ENCODE peak calls at places on chromosomes 11 and 22, in five cellular contexts. A, V, X, P and J are unnamed samples.

GRCh38 chr11:134468081-134468668 is 56.1 kb upstream of the B3GAT1 start:
- DNase-seq in A (no peak), V (no peak), X (no peak), P (no peak), J (no peak)

GRCh38 chr11:103202048-103202651 is 92.9 kb downstream of the DYNC2H1 start:
- DNase-seq in A (peak; percentile 7), V (no peak), X (peak; percentile 10), P (peak; percentile 56), J (peak; percentile 44)

GRCh38 chr11:67506426-67507032 is 1.4 kb upstream of the PITPNM1 start:
- DNase-seq in A (no peak), V (no peak), X (no peak), P (no peak), J (peak; percentile 11)

GRCh38 chr11:68214173-68215086 is 1.3 kb upstream of the KMT5B start:
- DNase-seq in A (no peak), V (no peak), X (no peak), P (peak; percentile 17), J (no peak)

GRCh38 chr11:61963282-61964057 is 4.0 kb downstream of the FTH1 start:
- DNase-seq in A (no peak), V (peak; percentile 53), X (no peak), P (peak; percentile 41), J (peak; percentile 85)

GRCh38 chr11:86577663-86578636 is 94.5 kb downstream of the ME3 start:
- DNase-seq in A (peak; percentile 63), V (no peak), X (peak; percentile 81), P (peak; percentile 98), J (no peak)

GRCh38 chr11:65427691-65428577 is 5.3 kb downstream of the NEAT1 start:
- DNase-seq in A (no peak), V (no peak), X (no peak), P (peak; percentile 70), J (peak; percentile 37)

GRCh38 chr11:9858822-9859221 is 194.9 kb downstream of the SWAP70 start:
- DNase-seq in A (no peak), V (no peak), X (peak; percentile 37), P (peak; percentile 55), J (peak; percentile 38)

GRCh38 chr11:96341237-96342130 is 1.5 kb downstream of the MAML2 start:
- DNase-seq in A (no peak), V (no peak), X (peak; percentile 44), P (peak; percentile 49), J (peak; percentile 43)

GRCh38 chr11:118060081-118060661 is 16.7 kb upstream of the TMPRSS4 start:
- DNase-seq in A (no peak), V (no peak), X (no peak), P (no peak), J (no peak)

GRCh38 chr11:44778200-44779100 is 51.7 kb downstream of the TSPAN18 start:
- DNase-seq in A (no peak), V (no peak), X (no peak), P (no peak), J (no peak)

GRCh38 chr22:40203568-40203967 is 25.8 kb downstream of the TNRC6B start:
- DNase-seq in A (no peak), V (no peak), X (no peak), P (no peak), J (no peak)

GRCh38 chr11:76665172-76665571 is 5.4 kb downstream of the LRRC32 start:
- DNase-seq in A (no peak), V (no peak), X (no peak), P (no peak), J (no peak)

GRCh38 chr11:57405271-57405890 is 14.9 kb upstream of the PRG2 start:
- DNase-seq in A (no peak), V (no peak), X (no peak), P (no peak), J (no peak)

GRCh38 chr22:39242809-39243442 is 1.9 kb downstream of the PDGFB start:
- DNase-seq in A (no peak), V (no peak), X (peak; percentile 60), P (no peak), J (no peak)

GRCh38 chr22:42863349-42863911 is 6.4 kb upstream of the ARFGAP3 start:
- DNase-seq in A (no peak), V (peak; percentile 46), X (no peak), P (peak; percentile 19), J (peak; percentile 62)

GRCh38 chr22:26174280-26174679 is 5.0 kb downstream of the SEZ6L start:
- DNase-seq in A (peak; percentile 0), V (no peak), X (peak; percentile 23), P (no peak), J (peak; percentile 15)

GRCh38 chr11:94884322-94884721 is 89.0 kb downstream of the CWC15 start:
- DNase-seq in A (no peak), V (no peak), X (no peak), P (no peak), J (no peak)

GRCh38 chr11:100876826-100877545 is 189.9 kb downstream of the ARHGAP42 start:
- DNase-seq in A (no peak), V (no peak), X (no peak), P (peak; percentile 5), J (no peak)

GRCh38 chr11:68528630-68529029 is 68.1 kb downstream of the PPP6R3 start:
- DNase-seq in A (no peak), V (no peak), X (no peak), P (no peak), J (peak; percentile 44)

GRCh38 chr11:44613081-44613628 is 47.7 kb downstream of the CD82 start:
- DNase-seq in A (no peak), V (no peak), X (no peak), P (no peak), J (no peak)

GRCh38 chr22:20725987-20726558 is 47.8 kb upstream of the SERPIND1 start:
- DNase-seq in A (no peak), V (no peak), X (no peak), P (no peak), J (no peak)

GRCh38 chr11:129918361-129918760 is 23.0 kb upstream of the NFRKB start:
- DNase-seq in A (no peak), V (no peak), X (no peak), P (no peak), J (no peak)

GRCh38 chr22:46444390-46444854 is 93.0 kb downstream of the CELSR1 start:
- DNase-seq in A (no peak), V (no peak), X (peak; percentile 65), P (no peak), J (no peak)

GRCh38 chr11:9037046-9037780 is 33.4 kb upstream of the NRIP3 start:
- DNase-seq in A (no peak), V (no peak), X (no peak), P (no peak), J (no peak)

GRCh38 chr11:116808262-116809175 is 14.6 kb downstream of the APOA4 start:
- DNase-seq in A (no peak), V (no peak), X (peak; percentile 98), P (no peak), J (no peak)
- TF ChIP-seq MYC in A (no peak), V (no peak), X (peak; percentile 29), P (no peak), J (no peak)

DNA sequence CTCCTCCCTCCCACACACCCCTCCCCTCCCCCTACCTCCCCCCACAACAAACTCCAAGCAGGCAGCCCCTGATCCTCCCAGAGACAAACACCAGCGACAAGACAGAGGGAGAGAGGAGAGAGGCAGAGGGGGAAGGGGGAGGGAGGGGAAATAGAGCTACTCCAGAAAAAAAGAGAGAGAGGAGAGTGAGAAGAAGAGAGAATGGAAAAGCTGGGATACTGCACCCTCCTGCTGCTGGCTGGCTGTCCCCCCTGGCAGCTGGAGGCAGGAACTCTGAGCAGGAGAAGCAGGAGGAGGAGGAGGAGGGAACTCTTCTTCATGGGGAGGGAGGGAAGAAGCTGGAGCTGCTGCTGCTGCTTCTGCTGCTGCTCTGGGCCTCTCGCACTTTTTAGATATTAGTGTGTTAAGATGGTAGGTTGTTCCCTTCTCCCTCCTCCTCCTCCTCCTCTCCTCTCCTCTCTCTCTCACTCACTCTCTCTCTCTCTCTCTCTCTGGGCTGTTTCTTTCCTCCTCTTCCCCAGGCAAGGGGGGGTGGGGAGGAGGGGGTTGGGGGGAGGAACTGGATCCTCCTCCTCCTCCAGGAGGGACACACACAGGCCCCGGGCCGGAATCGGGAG is 435 bp downstream of the PHF21A start:
- DNase-seq in A (peak; percentile 43), V (no peak), X (peak; percentile 41), P (peak; percentile 72), J (peak; percentile 77)
- TF ChIP-seq POLR2A in A (peak; percentile 38), V (no peak), X (no peak), P (no peak), J (no peak)

GRCh38 chr11:74446445-74446844 is 20.9 kb downstream of the KCNE3 start:
- DNase-seq in A (no peak), V (no peak), X (no peak), P (no peak), J (no peak)

GRCh38 chr11:74450318-74450717 is 17.0 kb downstream of the KCNE3 start:
- DNase-seq in A (no peak), V (no peak), X (no peak), P (no peak), J (no peak)

GRCh38 chr11:74447720-74448119 is 19.6 kb downstream of the KCNE3 start:
- DNase-seq in A (no peak), V (no peak), X (no peak), P (no peak), J (no peak)

GRCh38 chr11:74452366-74452765 is 15.0 kb downstream of the KCNE3 start:
- DNase-seq in A (no peak), V (no peak), X (no peak), P (no peak), J (no peak)

GRCh38 chr11:74449369-74449931 is 17.9 kb downstream of the KCNE3 start:
- DNase-seq in A (peak; percentile 68), V (peak; percentile 28), X (peak; percentile 52), P (peak; percentile 86), J (peak; percentile 85)
- TF ChIP-seq MAX in A (no peak), V (no peak), X (no peak), P (no peak), J (no peak)

DNA sequence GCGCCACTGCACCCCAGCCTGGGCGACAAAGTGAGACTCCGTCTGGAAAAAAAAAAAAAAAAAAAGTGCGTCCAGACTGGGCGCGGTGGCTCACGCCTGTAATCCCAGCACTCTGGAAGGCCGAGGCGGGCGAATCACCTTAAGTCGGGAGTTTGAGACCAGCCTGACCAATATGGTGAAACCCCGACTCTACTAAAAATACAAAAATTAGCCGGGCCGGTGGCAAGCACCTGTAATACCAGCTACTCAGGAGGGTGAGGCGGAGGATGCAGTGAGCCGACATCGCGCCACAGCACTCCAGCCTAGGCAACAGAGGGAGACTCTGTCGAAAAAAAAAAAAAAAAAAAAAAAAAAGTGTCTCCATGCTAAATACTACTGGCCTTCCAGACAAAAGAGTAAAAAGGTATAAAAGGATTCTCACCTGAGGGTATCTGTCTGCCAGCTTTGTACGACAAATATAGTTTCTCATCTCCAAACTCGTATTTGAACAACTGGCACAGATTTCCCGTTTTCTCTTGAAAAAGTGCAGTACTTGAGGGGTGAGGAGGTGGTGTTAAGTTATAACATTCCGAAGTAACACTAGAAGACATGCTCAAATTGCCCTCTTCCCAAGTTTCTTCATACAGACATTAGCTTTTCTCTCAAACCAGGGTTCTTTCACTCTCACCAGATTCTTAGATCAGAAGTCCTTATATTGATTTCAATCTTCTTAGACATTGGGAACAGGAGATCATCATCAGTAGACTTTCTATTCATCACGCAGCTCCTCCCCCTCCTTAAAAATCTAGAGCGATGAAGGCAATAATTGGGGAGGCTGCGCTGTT is 1.1 kb downstream of the USP28 start:
- DNase-seq in A (peak; percentile 7), V (no peak), X (no peak), P (no peak), J (peak; percentile 52)
- TF ChIP-seq MYC in A (no peak), V (no peak), X (no peak), P (no peak), J (no peak)